ENCODE peak calls at places on chromosome 12, in ten cellular contexts. V, O, Y, B, R, H, E, Q, A and P are unnamed samples.

GRCh38 chr12:105487961-105488360 is 157.5 kb downstream of the C12orf75 start:
- DNase-seq in A (peak), O (no peak), R (no peak), H (no peak), B (no peak), E (no peak), V (no peak), Q (no peak), Y (peak), P (no peak)

GRCh38 chr12:107829271-107829670 is 54.8 kb downstream of the ASCL4 start:
- DNase-seq in A (no peak), H (no peak), Y (no peak), E (no peak), B (no peak), O (no peak), Q (no peak), V (no peak), R (no peak), P (no peak)

GRCh38 chr12:2779281-2779680 is 15.5 kb upstream of the FKBP4 start:
- DNase-seq in B (no peak), V (no peak), R (no peak), O (no peak), Q (no peak), E (no peak), Y (no peak), A (no peak), H (no peak), P (no peak)

GRCh38 chr12:13586361-13586760 is 389.8 kb downstream of the EMP1 start:
- DNase-seq in V (no peak), H (no peak), Q (no peak), B (no peak), O (no peak), A (no peak), Y (no peak), E (no peak), R (no peak), P (no peak)

GRCh38 chr12:106271575-106272505 is 24.0 kb upstream of the CKAP4 start:
- DNase-seq in B (no peak), V (no peak), E (no peak), Y (no peak), A (no peak), Q (no peak), O (peak), H (no peak), R (no peak), P (no peak)

GRCh38 chr12:128168273-128168672 is 98.7 kb upstream of the TMEM132C start:
- DNase-seq in A (no peak), H (no peak), B (no peak), Q (no peak), V (no peak), R (no peak), Y (no peak), E (no peak), O (no peak), P (no peak)

GRCh38 chr12:20368653-20369163 is 371 bp downstream of the PDE3A start:
- DNase-seq in A (peak), B (no peak), H (no peak), E (no peak), Q (no peak), O (peak), V (peak), Y (peak), R (peak), P (no peak)

GRCh38 chr12:16726879-16727278 is 120.9 kb upstream of the LMO3 start:
- DNase-seq in E (no peak), Q (peak), R (no peak), Y (peak), O (no peak), V (no peak), H (no peak), B (no peak), A (peak), P (peak)

GRCh38 chr12:34400986-34401658 is 378.8 kb downstream of the ALG10 start:
- DNase-seq in O (peak), V (peak), A (no peak), H (peak), B (no peak), Q (no peak), R (no peak), E (no peak), Y (no peak), P (peak)

GRCh38 chr12:117367006-117367638 is 5.7 kb upstream of the NOS1 start:
- DNase-seq in Q (peak), A (peak), H (peak), E (no peak), B (peak), R (peak), Y (peak), O (peak), V (no peak), P (peak)

GRCh38 chr12:95874452-95874851 is 15.7 kb downstream of the SNRPF start:
- DNase-seq in V (no peak), A (no peak), Y (no peak), R (no peak), O (no peak), H (no peak), B (no peak), E (no peak), Q (no peak), P (no peak)

GRCh38 chr12:105274571-105274970 is 38.6 kb upstream of the APPL2 start:
- DNase-seq in E (no peak), H (no peak), V (no peak), R (no peak), B (no peak), Q (no peak), Y (no peak), A (no peak), O (no peak), P (no peak)

GRCh38 chr12:46357438-46358324 is 14.9 kb downstream of the SLC38A2 start:
- DNase-seq in O (no peak), V (no peak), A (peak), Y (peak), R (peak), E (no peak), Q (no peak), H (no peak), B (peak), P (no peak)

GRCh38 chr12:50261654-50262053 is 21.7 kb downstream of the LIMA1 start:
- DNase-seq in Y (no peak), B (no peak), H (no peak), Q (no peak), V (no peak), R (no peak), E (no peak), O (no peak), A (no peak), P (no peak)

GRCh38 chr12:15214851-15215601 is 6.2 kb downstream of the RERG start:
- DNase-seq in R (no peak), Y (no peak), E (no peak), H (no peak), B (no peak), O (no peak), Q (no peak), V (no peak), A (no peak), P (no peak)

GRCh38 chr12:19304149-19304780 is 135.0 kb upstream of the AEBP2 start:
- DNase-seq in R (no peak), B (peak), E (no peak), Y (no peak), V (no peak), A (no peak), Q (no peak), O (no peak), H (no peak), P (no peak)

GRCh38 chr12:128737292-128737966 is 86.3 kb downstream of the SLC15A4 start:
- DNase-seq in A (no peak), R (no peak), E (no peak), V (no peak), O (no peak), Y (no peak), B (no peak), H (no peak), Q (no peak), P (no peak)

GRCh38 chr12:121537814-121538698 is 42.8 kb downstream of the KDM2B start:
- DNase-seq in H (peak), B (no peak), R (no peak), A (no peak), V (no peak), O (peak), E (no peak), Y (no peak), Q (no peak), P (no peak)

GRCh38 chr12:90216815-90217214 is 508.2 kb upstream of the ATP2B1 start:
- DNase-seq in Q (peak), E (no peak), B (no peak), R (no peak), O (no peak), A (peak), Y (peak), H (no peak), V (no peak), P (no peak)

GRCh38 chr12:989751-990278 is 1.2 kb upstream of the ERC1 start:
- DNase-seq in Y (peak), E (no peak), Q (peak), R (peak), A (peak), B (peak), H (no peak), O (peak), V (no peak), P (no peak)

GRCh38 chr12:106840217-106840616 is 65.7 kb downstream of the RIC8B start:
- DNase-seq in Y (peak), V (no peak), E (no peak), H (no peak), A (peak), O (peak), R (peak), B (peak), Q (peak), P (no peak)

GRCh38 chr12:22684526-22685118 is 59.7 kb downstream of the ETNK1 start:
- DNase-seq in Q (peak), E (no peak), Y (peak), B (peak), R (peak), A (peak), H (no peak), O (no peak), V (no peak), P (no peak)

GRCh38 chr12:56634242-56634836 is 4.2 kb upstream of the BAZ2A start:
- DNase-seq in H (peak), Y (no peak), E (no peak), B (peak), Q (no peak), V (peak), R (peak), A (peak), O (peak), P (peak)

GRCh38 chr12:70609739-70610491 is 27.3 kb downstream of the PTPRB start:
- DNase-seq in E (no peak), A (peak), Q (no peak), B (no peak), R (peak), Y (peak), V (no peak), H (no peak), O (peak), P (no peak)

GRCh38 chr12:71439613-71440392 is at the start of gene LGR5:
- DNase-seq in E (no peak), R (peak), O (peak), B (peak), A (peak), V (peak), H (no peak), Y (peak), Q (no peak), P (no peak)

GRCh38 chr12:91983935-91984334 is 161.7 kb downstream of the BTG1 start:
- DNase-seq in R (no peak), O (no peak), Y (no peak), V (no peak), B (no peak), E (no peak), Q (no peak), A (no peak), H (no peak), P (no peak)

GRCh38 chr12:126286203-126286602 is 1221.0 kb downstream of the AACS start:
- DNase-seq in Y (no peak), H (no peak), E (no peak), A (no peak), R (no peak), B (no peak), O (peak), V (no peak), Q (no peak), P (no peak)

GRCh38 chr12:41907036-41907435 is 237.6 kb downstream of the GXYLT1 start:
- DNase-seq in B (no peak), A (no peak), V (no peak), O (no peak), E (no peak), R (no peak), Y (no peak), Q (no peak), H (no peak), P (no peak)

GRCh38 chr12:89024580-89024979 is 327.7 kb downstream of the DUSP6 start:
- DNase-seq in Y (no peak), O (no peak), H (no peak), R (no peak), V (no peak), A (no peak), E (no peak), B (no peak), Q (no peak), P (no peak)

GRCh38 chr12:1804545-1805332 is 15.6 kb upstream of the LRTM2 start:
- DNase-seq in O (peak), Q (peak), E (no peak), A (peak), B (peak), H (peak), R (peak), Y (peak), V (peak), P (peak)

GRCh38 chr12:46959484-46959883 is 119.9 kb upstream of the PCED1B start:
- DNase-seq in Q (no peak), Y (peak), B (no peak), H (no peak), R (peak), E (no peak), V (no peak), O (no peak), A (peak), P (no peak)

GRCh38 chr12:53481957-53482586 is 17.2 kb downstream of the MAP3K12 start:
- DNase-seq in E (no peak), Q (no peak), A (no peak), H (no peak), Y (no peak), R (peak), B (peak), O (no peak), V (no peak), P (no peak)

GRCh38 chr12:47964102-47964723 is 817 bp downstream of the TMEM106C start:
- DNase-seq in Q (no peak), H (peak), B (no peak), E (no peak), V (peak), O (peak), R (no peak), Y (no peak), A (no peak), P (no peak)

GRCh38 chr12:75960086-75960910 is 71.3 kb downstream of the PHLDA1 start:
- DNase-seq in O (peak), V (no peak), B (peak), A (no peak), Q (no peak), E (no peak), Y (no peak), R (no peak), H (no peak), P (no peak)

GRCh38 chr12:90987101-90987500 is 17.7 kb downstream of the EPYC start:
- DNase-seq in O (no peak), Q (peak), A (peak), H (no peak), E (no peak), Y (peak), V (no peak), R (no peak), B (no peak), P (no peak)

GRCh38 chr12:18139254-18139653 is 49.3 kb upstream of the RERGL start:
- DNase-seq in R (no peak), O (no peak), H (no peak), A (no peak), Q (no peak), E (no peak), V (no peak), B (no peak), Y (no peak), P (no peak)

GRCh38 chr12:18140969-18141368 is 51.0 kb upstream of the RERGL start:
- DNase-seq in Y (no peak), H (no peak), O (no peak), B (no peak), R (no peak), V (no peak), Q (no peak), A (peak), E (no peak), P (no peak)

GRCh38 chr12:18141583-18141982 is 51.6 kb upstream of the RERGL start:
- DNase-seq in O (no peak), E (no peak), H (no peak), Q (peak), Y (peak), R (no peak), A (peak), B (no peak), V (no peak), P (no peak)

GRCh38 chr12:18135509-18135908 is 45.5 kb upstream of the RERGL start:
- DNase-seq in V (no peak), Y (peak), E (no peak), H (no peak), Q (peak), A (peak), R (no peak), B (no peak), O (no peak), P (no peak)

GRCh38 chr12:18139989-18140596 is 50.1 kb upstream of the RERGL start:
- DNase-seq in A (peak), Q (peak), Y (peak), R (peak), B (peak), H (no peak), V (no peak), E (no peak), O (no peak), P (no peak)
- H3K4me3 ChIP-seq in A (no peak), Q (no peak), Y (no peak), R (no peak), B (no peak), H (no peak), V (no peak), E (no peak), O (no peak), P (no peak)

DNA sequence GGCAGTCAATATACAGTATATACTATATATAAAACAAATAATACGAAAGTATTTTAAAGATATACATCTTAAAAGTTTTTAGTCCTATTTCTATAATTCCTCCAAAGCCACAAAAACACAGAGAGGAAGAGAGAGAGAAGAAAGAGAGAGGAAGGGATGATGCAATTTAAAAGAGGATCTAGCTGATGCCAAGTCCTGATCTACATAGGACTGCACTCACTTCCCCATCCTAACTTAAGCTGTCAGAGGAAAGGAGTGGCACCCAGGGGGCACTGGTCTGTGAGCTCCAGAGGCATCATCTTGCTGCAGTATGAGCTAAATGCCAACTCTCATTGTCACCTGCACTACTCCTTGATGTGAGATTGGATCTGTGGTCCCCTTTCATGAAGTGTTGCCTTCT is 95.8 kb downstream of the C12orf42 start:
- DNase-seq in H (no peak), Q (no peak), A (no peak), R (no peak), V (no peak), Y (no peak), B (no peak), E (no peak), O (no peak), P (no peak)
- TF ChIP-seq CTCF in H (no peak), Q (no peak), A (no peak), R (no peak), V (no peak), Y (no peak), B (no peak), E (no peak), O (no peak), P (no peak)

DNA sequence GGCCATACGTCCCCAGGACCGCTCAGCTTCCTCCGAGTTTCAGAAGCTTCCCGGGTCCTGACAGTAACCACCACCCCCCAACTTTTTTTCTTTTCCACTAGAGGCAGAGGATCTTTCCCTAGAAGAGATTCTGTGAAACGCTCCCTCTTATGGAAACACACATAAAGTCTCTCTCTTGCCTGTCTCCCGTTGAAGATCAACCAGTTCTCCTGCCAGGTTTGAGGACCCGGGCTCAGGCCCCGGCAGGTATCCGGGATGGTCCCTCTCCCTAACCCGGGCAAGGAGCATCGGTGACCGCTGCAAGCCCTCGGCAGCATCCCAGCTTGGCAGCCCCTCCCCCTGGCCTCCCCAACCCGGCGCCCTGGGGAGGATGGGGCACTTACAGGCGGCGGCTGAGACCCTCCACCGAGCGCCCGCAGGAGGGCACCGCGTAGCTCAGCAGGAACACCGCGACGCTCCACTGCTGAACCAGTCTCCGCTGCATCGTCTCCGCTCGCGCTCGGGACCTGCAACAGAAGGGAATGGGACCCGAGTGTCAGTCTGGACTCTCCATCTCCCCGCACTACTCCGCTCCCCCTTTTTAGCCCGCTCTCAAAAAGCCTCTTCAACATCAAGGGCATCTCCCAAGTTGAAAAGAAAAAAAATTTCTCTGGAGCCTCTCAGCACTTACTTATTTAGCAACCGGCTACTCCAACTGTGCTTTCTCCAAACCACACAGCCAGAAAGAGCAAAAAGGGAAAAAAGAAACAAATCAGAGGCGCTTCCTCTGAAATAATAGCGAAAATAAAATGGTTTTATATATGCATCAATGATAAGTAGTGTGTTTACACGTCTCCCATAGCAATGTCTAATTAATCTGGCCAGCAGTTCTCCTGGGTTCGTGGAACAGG is 3.3 kb downstream of the PTHLH start:
- DNase-seq in A (peak), Y (peak), H (no peak), R (peak), V (peak), Q (no peak), B (no peak), E (no peak), O (peak), P (no peak)
- H3K4me3 ChIP-seq in A (peak), Y (peak), H (peak), R (peak), V (peak), Q (peak), B (no peak), E (peak), O (peak), P (peak)

DNA sequence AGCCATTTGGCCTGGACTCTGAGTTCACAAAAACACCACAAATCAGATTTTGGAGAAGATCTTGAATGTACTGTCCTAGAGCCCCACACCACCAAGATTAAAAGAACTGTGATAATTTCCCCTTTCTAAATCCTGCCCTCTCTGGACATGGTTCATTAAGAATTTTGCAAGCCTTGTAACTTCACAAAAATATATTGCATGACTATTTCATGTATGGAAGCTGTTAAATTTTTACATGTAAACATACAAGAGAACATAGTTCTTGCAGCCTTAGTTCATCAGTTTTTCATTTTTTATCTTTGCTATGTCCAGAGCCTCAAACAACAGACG is 97.0 kb downstream of the SCARB1 start:
- DNase-seq in R (no peak), B (no peak), Q (no peak), Y (no peak), H (no peak), E (no peak), V (no peak), A (no peak), O (no peak), P (no peak)
- TF ChIP-seq CTCF in R (no peak), B (no peak), Q (no peak), Y (no peak), H (no peak), E (no peak), V (no peak), A (no peak), O (no peak), P (no peak)

GRCh38 chr12:9869307-9870161 is at the start of gene CLEC2B:
- DNase-seq in H (no peak), R (peak), Y (peak), V (no peak), B (no peak), A (peak), E (no peak), O (no peak), Q (peak), P (no peak)
- H3K4me3 ChIP-seq in H (peak), R (peak), Y (peak), V (peak), B (peak), A (peak), E (peak), O (peak), Q (peak), P (peak)

GRCh38 chr12:115419145-115419646 is 735.2 kb upstream of the TBX3 start:
- DNase-seq in H (no peak), Q (no peak), R (no peak), V (no peak), O (no peak), E (no peak), A (no peak), Y (no peak), B (peak), P (no peak)
- TF ChIP-seq CTCF in H (no peak), Q (no peak), R (no peak), V (no peak), O (no peak), E (no peak), A (no peak), Y (no peak), B (no peak), P (no peak)

GRCh38 chr12:25320123-25321006 is 69.6 kb upstream of the KRAS start:
- DNase-seq in Q (peak), R (no peak), H (no peak), E (no peak), A (no peak), B (no peak), O (no peak), V (no peak), Y (peak), P (no peak)
- H3K4me3 ChIP-seq in Q (no peak), R (no peak), H (no peak), E (no peak), A (no peak), B (no peak), O (no peak), V (no peak), Y (no peak), P (no peak)

GRCh38 chr12:6355491-6356373 is 13.9 kb upstream of the TNFRSF1A start:
- DNase-seq in O (no peak), V (no peak), A (no peak), E (no peak), B (no peak), Q (no peak), R (no peak), H (no peak), Y (no peak), P (no peak)
- TF ChIP-seq CTCF in O (no peak), V (no peak), A (no peak), E (no peak), B (peak), Q (no peak), R (no peak), H (no peak), Y (no peak), P (no peak)